ENCODE peak calls at places on chromosome 2, in eight cellular contexts. T is RWPE1, J is colonic mucosa, A is small intestine, G is body of pancreas, U is GM23338, K is suprapubic skin, B is tibial artery. X is an unnamed sample.
A peak's percentile ranks its signal among the peaks of the same experiment; 100 is the strongest.

GRCh38 chr2:240834377-240834975 is 14.5 kb upstream of the KIF1A start:
- DNase-seq in T (no peak), J (no peak), A (no peak), G (no peak), U (peak; percentile 37), K (no peak), B (no peak), X (no peak)

GRCh38 chr2:231530099-231531085 is at the start of gene NMUR1:
- DNase-seq in T (peak; percentile 17), J (peak; percentile 50), A (peak; percentile 48), G (peak; percentile 73), U (peak; percentile 80), K (no peak), B (peak; percentile 30), X (peak; percentile 53)

GRCh38 chr2:69993708-69994107 is 32.3 kb upstream of the ASPRV1 start:
- DNase-seq in T (no peak), J (no peak), A (no peak), G (no peak), U (no peak), K (peak; percentile 4), B (no peak), X (no peak)

GRCh38 chr2:48183991-48184390 is 277.7 kb upstream of the FBXO11 start:
- DNase-seq in T (no peak), J (no peak), A (no peak), G (no peak), U (no peak), K (no peak), B (no peak), X (no peak)

GRCh38 chr2:166410828-166411472 is 35.2 kb upstream of the SCN9A start:
- DNase-seq in T (peak; percentile 70), J (no peak), A (no peak), G (no peak), U (no peak), K (no peak), B (no peak), X (no peak)

GRCh38 chr2:210577263-210578071 is 21.1 kb downstream of the CPS1 start:
- DNase-seq in T (peak; percentile 38), J (no peak), A (peak; percentile 79), G (no peak), U (peak; percentile 87), K (no peak), B (no peak), X (no peak)

GRCh38 chr2:19050354-19050753 is 308.1 kb downstream of the OSR1 start:
- DNase-seq in T (no peak), J (no peak), A (no peak), G (no peak), U (no peak), K (no peak), B (no peak), X (no peak)

GRCh38 chr2:42342061-42342794 is 18.8 kb downstream of the COX7A2L start:
- DNase-seq in T (peak; percentile 67), J (no peak), A (peak; percentile 53), G (peak; percentile 37), U (peak; percentile 44), K (no peak), B (peak; percentile 78), X (no peak)

GRCh38 chr2:241812730-241813079 is 3.7 kb downstream of the NEU4 start:
- DNase-seq in T (no peak), J (no peak), A (no peak), G (no peak), U (no peak), K (no peak), B (no peak), X (no peak)

GRCh38 chr2:188414869-188415753 is 123.4 kb downstream of the GULP1 start:
- DNase-seq in T (no peak), J (no peak), A (no peak), G (no peak), U (no peak), K (no peak), B (no peak), X (no peak)

GRCh38 chr2:237208373-237209045 is 122.8 kb downstream of the COPS8 start:
- DNase-seq in T (no peak), J (no peak), A (no peak), G (no peak), U (no peak), K (no peak), B (no peak), X (no peak)

GRCh38 chr2:237708491-237708890 is 81.1 kb downstream of the LRRFIP1 start:
- DNase-seq in T (no peak), J (no peak), A (no peak), G (no peak), U (peak; percentile 21), K (no peak), B (no peak), X (no peak)

GRCh38 chr2:196586511-196586991 is 53.0 kb upstream of the CCDC150 start:
- DNase-seq in T (peak; percentile 42), J (no peak), A (no peak), G (no peak), U (no peak), K (no peak), B (no peak), X (no peak)

GRCh38 chr2:166373951-166374350 is 1.8 kb downstream of the SCN9A start:
- DNase-seq in T (peak; percentile 80), J (no peak), A (no peak), G (no peak), U (peak; percentile 9), K (no peak), B (no peak), X (no peak)

GRCh38 chr2:230268606-230269222 is 43.2 kb downstream of the SP140 start:
- DNase-seq in T (no peak), J (no peak), A (no peak), G (no peak), U (no peak), K (no peak), B (no peak), X (no peak)

GRCh38 chr2:218806346-218806978 is 24.5 kb downstream of the CYP27A1 start:
- DNase-seq in T (peak; percentile 82), J (peak; percentile 34), A (peak; percentile 24), G (peak; percentile 26), U (peak; percentile 29), K (peak; percentile 90), B (peak; percentile 90), X (no peak)

GRCh38 chr2:54871457-54872103 is 148.1 kb downstream of the EML6 start:
- DNase-seq in T (no peak), J (no peak), A (peak; percentile 18), G (no peak), U (no peak), K (no peak), B (no peak), X (no peak)

GRCh38 chr2:85704800-85705679 is 10.9 kb downstream of the GNLY start:
- DNase-seq in T (no peak), J (no peak), A (no peak), G (no peak), U (no peak), K (no peak), B (no peak), X (no peak)

GRCh38 chr2:230602562-230603230 is 109.9 kb upstream of the CAB39 start:
- DNase-seq in T (no peak), J (no peak), A (peak; percentile 40), G (no peak), U (no peak), K (no peak), B (no peak), X (peak; percentile 30)

GRCh38 chr2:138615257-138615656 is 113.7 kb downstream of the SPOPL start:
- DNase-seq in T (peak; percentile 73), J (no peak), A (no peak), G (no peak), U (no peak), K (no peak), B (no peak), X (no peak)

GRCh38 chr2:182933629-182934028 is 67.2 kb upstream of the FRZB start:
- DNase-seq in T (no peak), J (no peak), A (no peak), G (no peak), U (no peak), K (no peak), B (no peak), X (no peak)

DNA sequence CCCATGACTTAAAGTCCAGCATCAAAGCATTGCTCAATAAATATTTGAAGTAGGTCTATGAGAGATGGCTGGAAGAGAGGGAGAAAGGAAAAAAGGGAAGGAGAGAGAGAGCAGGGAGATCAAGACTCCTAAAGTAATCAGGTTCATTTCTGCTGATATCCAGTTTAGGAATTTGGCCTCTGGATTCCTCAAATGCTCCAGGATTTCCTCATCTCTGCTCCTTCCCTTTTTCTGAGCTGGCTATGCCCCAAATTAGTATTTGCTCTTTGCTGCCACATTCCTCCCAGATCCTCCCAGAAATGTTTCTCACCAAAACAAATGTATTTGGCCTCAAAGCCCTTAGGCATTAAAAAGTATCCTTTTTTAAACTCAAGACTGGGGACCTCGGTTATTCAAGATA is 739.3 kb upstream of the CHAC2 start:
- DNase-seq in T (no peak), J (no peak), A (no peak), G (no peak), U (peak; percentile 28), K (no peak), B (no peak), X (no peak)
- H3K27ac ChIP-seq in T (no peak overlapping the region), J (no peak overlapping the region), A (no peak overlapping the region), G (no peak overlapping the region), U (no peak overlapping the region), K (no peak overlapping the region), B (no peak overlapping the region), X (no peak overlapping the region)

GRCh38 chr2:9238927-9239326 is 32.3 kb downstream of the ASAP2 start:
- DNase-seq in T (no peak), J (no peak), A (no peak), G (no peak), U (no peak), K (no peak), B (no peak), X (no peak)
- H3K27ac ChIP-seq in T (no peak overlapping the region), J (no peak overlapping the region), A (no peak overlapping the region), G (no peak overlapping the region), U (no peak overlapping the region), K (no peak overlapping the region), B (peak overlapping the region; percentile 76), X (no peak overlapping the region)

GRCh38 chr2:219877714-219878113 is 250.3 kb downstream of the SLC4A3 start:
- DNase-seq in T (no peak), J (no peak), A (no peak), G (no peak), U (no peak), K (no peak), B (no peak), X (no peak)
- H3K27ac ChIP-seq in T (no peak overlapping the region), J (no peak overlapping the region), A (no peak overlapping the region), G (no peak overlapping the region), U (no peak overlapping the region), K (no peak overlapping the region), B (no peak overlapping the region), X (no peak overlapping the region)

GRCh38 chr2:136132840-136133570 is 15.1 kb upstream of the CXCR4 start:
- DNase-seq in T (no peak), J (no peak), A (no peak), G (no peak), U (no peak), K (no peak), B (no peak), X (no peak)

GRCh38 chr2:136130511-136130910 is 12.6 kb upstream of the CXCR4 start:
- DNase-seq in T (no peak), J (no peak), A (no peak), G (no peak), U (no peak), K (no peak), B (no peak), X (no peak)

GRCh38 chr2:136131961-136132839 is 14.3 kb upstream of the CXCR4 start:
- DNase-seq in T (no peak), J (peak; percentile 22), A (peak; percentile 44), G (no peak), U (no peak), K (no peak), B (peak; percentile 37), X (peak; percentile 55)

GRCh38 chr2:136130045-136130444 is 12.1 kb upstream of the CXCR4 start:
- DNase-seq in T (no peak), J (no peak), A (no peak), G (no peak), U (no peak), K (no peak), B (no peak), X (no peak)

GRCh38 chr2:136131484-136131960 is 13.6 kb upstream of the CXCR4 start:
- DNase-seq in T (no peak), J (no peak), A (peak; percentile 56), G (no peak), U (no peak), K (no peak), B (no peak), X (peak; percentile 22)
- H3K27ac ChIP-seq in T (no peak overlapping the region), J (peak overlapping the region; percentile 16), A (peak overlapping the region; percentile 91), G (peak overlapping the region; percentile 55), U (no peak overlapping the region), K (peak overlapping the region; percentile 29), B (no peak overlapping the region), X (peak overlapping the region; percentile 94)